ENCODE peak calls at places on chromosomes 12 and 14, in ten cellular contexts. B is sigmoid colon; A is psoas muscle; F is omental fat pad; Y is fibroblast of the aortic adventitia; C is CD8-positive, alpha-beta T cell; R is transverse colon; K is neural crest cell; O is stomach; M is CD4-positive, alpha-beta T cell. W is an unnamed sample.
A peak's percentile ranks its signal among the peaks of the same experiment; 100 is the strongest.

GRCh38 chr12:131195796-131196195 is 242.1 kb downstream of the ADGRD1 start:
- DNase-seq in B (no peak), A (no peak), F (no peak), Y (no peak), C (no peak), R (no peak), K (no peak), O (no peak), M (no peak), W (no peak)

GRCh38 chr12:13959131-13959734 is 22.2 kb downstream of the GRIN2B start:
- DNase-seq in B (no peak), A (no peak), F (no peak), Y (no peak), C (no peak), R (peak; percentile 41), K (no peak), O (no peak), M (no peak), W (no peak)

GRCh38 chr14:91111443-91111842 is 2.4 kb upstream of the DGLUCY start:
- DNase-seq in B (no peak), A (no peak), F (no peak), Y (no peak), C (no peak), R (no peak), K (no peak), O (no peak), M (no peak), W (no peak)

GRCh38 chr12:104990950-104991349 is 4.8 kb downstream of the NOPCHAP1 start:
- DNase-seq in B (no peak), A (no peak), F (no peak), Y (no peak), C (no peak), R (no peak), K (no peak), O (no peak), M (no peak), W (no peak)

GRCh38 chr14:86858043-86858442 is 1134.9 kb downstream of the GALC start:
- DNase-seq in B (no peak), A (no peak), F (no peak), Y (peak; percentile 56), C (no peak), R (no peak), K (no peak), O (no peak), M (no peak), W (no peak)

GRCh38 chr12:114405449-114406271 is at the start of gene TBX5:
- DNase-seq in B (no peak), A (no peak), F (no peak), Y (no peak), C (no peak), R (no peak), K (no peak), O (no peak), M (no peak), W (no peak)

GRCh38 chr12:50637870-50638481 is 125.9 kb upstream of the ATF1 start:
- DNase-seq in B (no peak), A (no peak), F (no peak), Y (peak; percentile 79), C (no peak), R (no peak), K (no peak), O (no peak), M (no peak), W (no peak)

GRCh38 chr12:42237853-42238239 is 202 bp downstream of the YAF2 start:
- DNase-seq in B (no peak), A (no peak), F (no peak), Y (no peak), C (no peak), R (no peak), K (no peak), O (no peak), M (no peak), W (no peak)

GRCh38 chr14:77124345-77125274 is 17.0 kb downstream of the ZDHHC22 start:
- DNase-seq in B (no peak), A (peak; percentile 62), F (no peak), Y (peak; percentile 28), C (peak; percentile 63), R (peak; percentile 67), K (peak; percentile 53), O (peak; percentile 72), M (peak; percentile 40), W (peak; percentile 76)

GRCh38 chr14:77126074-77126325 is 15.6 kb downstream of the ZDHHC22 start:
- DNase-seq in B (no peak), A (no peak), F (no peak), Y (no peak), C (no peak), R (no peak), K (no peak), O (no peak), M (no peak), W (no peak)

GRCh38 chr14:77123381-77124344 is 17.9 kb downstream of the ZDHHC22 start:
- DNase-seq in B (no peak), A (no peak), F (no peak), Y (no peak), C (no peak), R (peak; percentile 95), K (no peak), O (peak; percentile 96), M (no peak), W (no peak)

GRCh38 chr14:77126461-77126990 is 15.1 kb downstream of the ZDHHC22 start:
- DNase-seq in B (no peak), A (no peak), F (no peak), Y (no peak), C (no peak), R (no peak), K (no peak), O (no peak), M (no peak), W (no peak)

GRCh38 chr14:77125275-77126073 is 16.1 kb downstream of the ZDHHC22 start:
- DNase-seq in B (no peak), A (no peak), F (no peak), Y (no peak), C (no peak), R (no peak), K (no peak), O (no peak), M (no peak), W (no peak)
- TF ChIP-seq CTCF in B (peak; percentile 21), A (peak; percentile 10), F (no peak), Y (no peak), C (peak; percentile 15), R (no peak), K (peak; percentile 47), O (no peak), M (peak; percentile 33), W (peak; percentile 4)

DNA sequence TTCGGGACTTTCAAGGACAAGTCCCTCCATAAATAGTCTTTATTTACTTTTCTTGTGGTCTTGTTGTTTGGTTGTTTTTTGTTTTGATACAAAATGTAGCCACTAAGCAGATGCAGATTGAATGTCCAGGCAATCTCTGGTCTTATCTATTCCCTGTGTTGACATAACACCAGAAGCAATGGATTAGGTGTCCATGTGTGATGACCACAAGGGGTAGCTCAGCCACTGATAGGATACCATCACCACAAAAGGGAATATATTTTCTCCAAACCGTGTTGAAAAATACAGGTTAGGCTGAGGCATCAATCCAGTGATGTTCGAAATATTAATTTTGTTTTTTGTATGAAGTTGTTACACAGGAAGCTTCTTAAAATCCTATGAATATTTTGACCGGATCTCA is 196.3 kb downstream of the EPS8 start:
- DNase-seq in B (no peak), A (no peak), F (no peak), Y (peak; percentile 44), C (no peak), R (no peak), K (no peak), O (no peak), M (no peak), W (no peak)
- TF ChIP-seq CTCF in B (no peak), A (no peak), F (no peak), Y (no peak), C (no peak), R (no peak), K (no peak), O (no peak), M (no peak), W (no peak)

DNA sequence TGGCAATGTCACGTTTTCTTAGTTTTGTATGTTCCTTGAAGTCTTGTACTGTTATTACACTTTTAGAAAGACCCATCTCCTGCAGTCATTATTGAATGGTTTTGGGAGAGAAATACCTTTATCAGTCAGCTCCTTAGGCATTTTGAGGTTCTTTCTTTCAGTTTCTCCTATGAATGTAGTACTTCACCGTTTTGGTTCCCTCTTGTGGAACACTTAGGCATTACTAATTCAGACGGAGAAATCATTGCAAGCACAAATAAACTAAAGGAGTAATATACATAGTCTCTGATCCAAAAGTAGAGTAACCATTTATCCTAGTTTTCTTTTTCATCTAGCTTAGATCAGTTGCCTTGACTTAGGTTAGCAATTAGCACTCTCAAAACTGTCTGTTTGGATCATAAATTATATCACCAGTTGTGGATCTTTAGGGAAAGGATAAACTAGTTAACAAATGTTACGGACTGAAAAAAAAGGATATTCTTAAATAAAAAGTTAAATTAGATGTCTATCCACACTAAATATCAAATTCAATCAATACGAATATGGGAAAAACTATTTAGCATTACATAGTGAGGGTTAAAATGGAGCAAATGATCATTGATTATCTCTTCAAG is 1538.3 kb upstream of the SEL1L start:
- DNase-seq in B (no peak), A (no peak), F (no peak), Y (no peak), C (no peak), R (no peak), K (no peak), O (no peak), M (no peak), W (peak; percentile 22)
- TF ChIP-seq CTCF in B (no peak), A (no peak), F (no peak), Y (no peak), C (no peak), R (peak; percentile 9), K (peak; percentile 79), O (no peak), M (no peak), W (peak; percentile 63)

GRCh38 chr12:49521391-49521790 is 17.4 kb upstream of the KCNH3 start:
- DNase-seq in B (no peak), A (no peak), F (no peak), Y (no peak), C (no peak), R (no peak), K (no peak), O (no peak), M (no peak), W (no peak)

GRCh38 chr12:49524660-49525324 is 14.0 kb upstream of the KCNH3 start:
- DNase-seq in B (no peak), A (no peak), F (no peak), Y (peak; percentile 72), C (no peak), R (no peak), K (no peak), O (peak; percentile 53), M (no peak), W (no peak)

GRCh38 chr12:49515266-49515665 is 23.6 kb upstream of the KCNH3 start:
- DNase-seq in B (no peak), A (no peak), F (no peak), Y (peak; percentile 84), C (no peak), R (no peak), K (no peak), O (no peak), M (no peak), W (no peak)

GRCh38 chr12:49518914-49519573 is 19.8 kb upstream of the KCNH3 start:
- DNase-seq in B (no peak), A (no peak), F (no peak), Y (peak; percentile 51), C (no peak), R (no peak), K (no peak), O (no peak), M (no peak), W (no peak)

DNA sequence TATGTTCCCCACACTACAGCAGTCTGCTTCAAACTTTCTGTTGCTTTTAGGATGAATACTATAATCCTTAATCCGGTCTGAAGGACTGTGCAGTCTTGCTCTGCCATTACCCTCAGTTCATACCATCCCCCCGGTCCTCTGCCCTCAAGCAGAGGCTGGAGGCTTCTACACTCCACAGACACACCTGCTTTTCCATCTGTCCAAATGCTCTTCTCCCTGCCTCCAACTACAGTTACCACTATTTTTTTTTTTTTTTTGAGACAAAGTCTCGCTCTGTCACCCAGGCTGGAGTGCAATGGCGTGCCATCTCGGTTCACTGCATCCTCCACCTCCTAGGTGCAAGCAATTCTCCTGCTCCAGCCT is 19.3 kb upstream of the KCNH3 start:
- DNase-seq in B (no peak), A (no peak), F (no peak), Y (no peak), C (no peak), R (no peak), K (no peak), O (no peak), M (no peak), W (no peak)
- TF ChIP-seq CTCF in B (no peak), A (no peak), F (no peak), Y (no peak), C (no peak), R (no peak), K (no peak), O (no peak), M (no peak), W (no peak)

W was measured in endothelial cell.